ENCODE peak calls at places on chromosome 15, in four cellular contexts. E is WERI-Rb-1, G is fibroblast of mammary gland, U is fibroblast of pulmonary artery. V is an unnamed sample.

GRCh38 chr15:56772868-56773639 is 39.7 kb upstream of the ZNF280D start:
- DNase-seq in E (no peak), G (peak), U (peak), V (no peak)

GRCh38 chr15:98075441-98075840 is 114.9 kb downstream of the ARRDC4 start:
- DNase-seq in E (no peak), G (no peak), U (no peak), V (peak)

GRCh38 chr15:65595960-65596359 is 15.0 kb downstream of the INTS14 start:
- DNase-seq in E (peak), G (peak), U (peak), V (peak)

GRCh38 chr15:60523056-60523455 is 44.1 kb upstream of the ICE2 start:
- DNase-seq in E (no peak), G (peak), U (peak), V (peak)

GRCh38 chr15:31023841-31024240 is 32.4 kb upstream of the MTMR10 start:
- DNase-seq in E (no peak), G (peak), U (no peak), V (peak)

GRCh38 chr15:33215941-33216872 is 21.7 kb upstream of the FMN1 start:
- DNase-seq in E (peak), G (peak), U (peak), V (peak)

GRCh38 chr15:101386967-101387366 is 91.9 kb upstream of the SNRPA1 start:
- DNase-seq in E (no peak), G (no peak), U (no peak), V (no peak)

GRCh38 chr15:59200560-59200959 is 6.1 kb upstream of the LDHAL6B start:
- DNase-seq in E (no peak), G (peak), U (no peak), V (peak)

GRCh38 chr15:56243117-56243773 is 434 bp downstream of the RFX7 start:
- DNase-seq in E (peak), G (peak), U (peak), V (peak)

GRCh38 chr15:60918234-60918964 is 310.7 kb downstream of the RORA start:
- DNase-seq in E (no peak), G (no peak), U (no peak), V (peak)

GRCh38 chr15:55403531-55403930 is 4.6 kb downstream of the CCPG1 start:
- DNase-seq in E (no peak), G (peak), U (peak), V (no peak)

GRCh38 chr15:88208305-88208704 is 48.2 kb downstream of the NTRK3 start:
- DNase-seq in E (no peak), G (no peak), U (no peak), V (no peak)

GRCh38 chr15:88209111-88209510 is 47.4 kb downstream of the NTRK3 start:
- DNase-seq in E (no peak), G (no peak), U (no peak), V (no peak)

GRCh38 chr15:88204584-88204983 is 52.0 kb downstream of the NTRK3 start:
- DNase-seq in E (no peak), G (no peak), U (no peak), V (no peak)

GRCh38 chr15:88202231-88202630 is 54.3 kb downstream of the NTRK3 start:
- DNase-seq in E (no peak), G (no peak), U (no peak), V (no peak)

DNA sequence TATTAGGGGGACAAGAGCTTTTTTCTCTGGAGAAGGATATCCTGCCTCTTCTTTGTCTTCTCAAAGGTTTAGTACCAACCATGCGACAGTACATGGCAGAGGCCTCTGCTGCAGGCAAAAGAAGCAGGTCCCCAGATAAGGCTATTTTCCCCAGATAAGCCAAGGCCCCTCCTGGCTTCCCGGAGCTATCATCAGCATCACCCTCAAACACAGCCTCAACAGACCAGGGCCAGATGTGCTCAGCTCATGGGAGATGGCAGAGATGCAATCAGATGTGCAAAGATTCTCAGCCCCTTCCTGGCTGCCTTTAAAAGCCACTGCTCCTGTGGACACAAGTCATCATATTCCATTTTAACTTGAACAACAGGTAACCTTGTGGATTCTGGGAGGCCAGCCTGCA is 49.0 kb downstream of the NTRK3 start:
- DNase-seq in E (no peak), G (no peak), U (no peak), V (no peak)
- H3K4me3 ChIP-seq in E (no peak), G (no peak), U (no peak), V (no peak)

GRCh38 chr15:22969512-22969911 is 10.7 kb downstream of the CYFIP1 start:
- DNase-seq in E (no peak), G (no peak), U (no peak), V (no peak)

GRCh38 chr15:22966321-22967083 is 13.7 kb downstream of the CYFIP1 start:
- DNase-seq in E (no peak), G (no peak), U (no peak), V (no peak)

GRCh38 chr15:22963546-22964125 is 16.5 kb downstream of the CYFIP1 start:
- DNase-seq in E (no peak), G (peak), U (no peak), V (peak)

GRCh38 chr15:22968356-22968755 is 11.8 kb downstream of the CYFIP1 start:
- DNase-seq in E (no peak), G (peak), U (peak), V (peak)

DNA sequence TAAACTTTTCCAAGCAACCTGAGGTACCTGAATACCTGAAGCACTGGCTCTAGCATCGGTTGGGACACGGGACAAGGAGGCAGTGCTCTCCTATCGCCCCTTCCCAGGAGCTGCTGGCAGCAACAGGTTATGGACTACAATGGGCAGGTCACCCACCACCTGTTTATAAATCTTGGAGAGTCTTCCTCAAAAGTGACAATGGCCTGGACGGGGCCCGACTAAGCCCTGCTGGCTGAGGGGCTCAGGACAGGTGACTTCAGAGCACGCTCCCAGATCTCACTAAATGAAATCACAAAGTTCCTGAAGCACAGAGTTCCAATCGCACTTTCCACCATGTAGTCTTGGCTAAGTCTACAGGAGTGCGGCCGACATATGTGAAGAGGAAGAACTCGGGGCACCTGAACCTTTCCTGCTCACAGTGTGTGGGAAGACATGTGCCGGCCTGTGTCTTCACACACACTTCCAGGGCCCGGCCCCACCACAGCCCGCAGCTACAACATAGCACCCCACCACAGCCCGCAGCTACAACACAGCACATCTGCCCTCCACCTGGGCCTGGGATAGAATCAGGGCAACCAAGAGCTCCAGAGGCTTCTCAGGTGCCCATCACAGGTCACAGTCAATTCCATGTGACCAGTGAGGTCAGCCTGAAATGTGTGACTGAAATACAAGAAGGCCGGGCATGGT is 12.9 kb downstream of the CYFIP1 start:
- DNase-seq in E (no peak), G (no peak), U (no peak), V (no peak)
- TF ChIP-seq CTCF in E (no peak), G (no peak), U (no peak), V (no peak)

GRCh38 chr15:66951976-66952375 is 113.4 kb upstream of the SMAD3 start:
- DNase-seq in E (no peak), G (peak), U (no peak), V (no peak)

GRCh38 chr15:66951531-66951930 is 113.9 kb upstream of the SMAD3 start:
- DNase-seq in E (no peak), G (no peak), U (no peak), V (no peak)

GRCh38 chr15:66948294-66948693 is 117.1 kb upstream of the SMAD3 start:
- DNase-seq in E (no peak), G (peak), U (no peak), V (peak)

GRCh38 chr15:66947471-66947870 is 117.9 kb upstream of the SMAD3 start:
- DNase-seq in E (no peak), G (no peak), U (no peak), V (no peak)

GRCh38 chr15:66950114-66950513 is 115.3 kb upstream of the SMAD3 start:
- DNase-seq in E (no peak), G (no peak), U (no peak), V (no peak)
- H3K4me3 ChIP-seq in E (no peak), G (no peak), U (no peak), V (no peak)

GRCh38 chr15:86044981-86045380 is 34.7 kb upstream of the AGBL1 start:
- DNase-seq in E (peak), G (no peak), U (no peak), V (no peak)
- TF ChIP-seq CTCF in E (peak), G (no peak), U (no peak), V (no peak)

DNA sequence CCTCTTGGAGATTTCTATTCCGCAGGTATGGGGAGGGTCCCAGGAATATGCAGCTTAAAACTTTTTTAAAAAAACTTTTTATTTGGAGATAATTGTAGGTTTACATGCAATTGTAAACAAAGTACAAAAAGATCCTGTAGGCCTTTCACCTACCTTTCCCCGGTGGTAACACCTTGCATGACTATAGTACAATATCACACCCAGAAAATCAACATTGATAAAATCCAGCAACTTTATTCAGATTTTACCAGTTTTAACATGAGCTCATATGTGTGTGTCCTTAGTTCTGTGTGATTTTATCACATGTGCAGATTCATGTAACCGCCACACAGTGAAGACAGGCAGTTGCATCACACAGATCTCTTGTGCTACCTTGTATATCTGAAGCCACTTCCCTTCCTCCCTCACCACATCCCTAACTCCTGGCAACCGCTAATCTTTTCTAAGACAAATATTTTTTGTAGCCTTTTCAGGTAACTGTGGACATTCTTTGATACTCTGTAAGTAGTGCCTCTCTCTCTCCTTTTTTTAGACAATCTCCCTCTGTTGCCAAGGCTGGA is 183.5 kb upstream of the C2CD4B start:
- DNase-seq in E (no peak), G (no peak), U (no peak), V (no peak)
- H3K4me3 ChIP-seq in E (no peak), G (no peak), U (no peak), V (no peak)

GRCh38 chr15:73717206-73717605 is 33.0 kb downstream of the CD276 start:
- DNase-seq in E (no peak), G (no peak), U (no peak), V (no peak)

GRCh38 chr15:73715417-73715816 is 31.2 kb downstream of the CD276 start:
- DNase-seq in E (no peak), G (no peak), U (no peak), V (no peak)

GRCh38 chr15:73716417-73716816 is 32.2 kb downstream of the CD276 start:
- DNase-seq in E (no peak), G (no peak), U (no peak), V (no peak)

GRCh38 chr15:73714695-73715301 is 30.6 kb downstream of the CD276 start:
- DNase-seq in E (no peak), G (no peak), U (no peak), V (no peak)

GRCh38 chr15:73717802-73718201 is 33.6 kb downstream of the CD276 start:
- DNase-seq in E (no peak), G (no peak), U (no peak), V (no peak)
- TF ChIP-seq CTCF in E (peak), G (peak), U (no peak), V (no peak)

GRCh38 chr15:40932146-40932545 is 3.0 kb downstream of the DLL4 start:
- DNase-seq in E (no peak), G (no peak), U (no peak), V (no peak)

GRCh38 chr15:40933520-40933904 is 4.4 kb downstream of the DLL4 start:
- DNase-seq in E (no peak), G (no peak), U (no peak), V (no peak)

GRCh38 chr15:40936234-40936708 is 7.1 kb downstream of the DLL4 start:
- DNase-seq in E (no peak), G (no peak), U (no peak), V (no peak)

GRCh38 chr15:40932625-40933519 is 3.7 kb downstream of the DLL4 start:
- DNase-seq in E (no peak), G (no peak), U (no peak), V (no peak)

DNA sequence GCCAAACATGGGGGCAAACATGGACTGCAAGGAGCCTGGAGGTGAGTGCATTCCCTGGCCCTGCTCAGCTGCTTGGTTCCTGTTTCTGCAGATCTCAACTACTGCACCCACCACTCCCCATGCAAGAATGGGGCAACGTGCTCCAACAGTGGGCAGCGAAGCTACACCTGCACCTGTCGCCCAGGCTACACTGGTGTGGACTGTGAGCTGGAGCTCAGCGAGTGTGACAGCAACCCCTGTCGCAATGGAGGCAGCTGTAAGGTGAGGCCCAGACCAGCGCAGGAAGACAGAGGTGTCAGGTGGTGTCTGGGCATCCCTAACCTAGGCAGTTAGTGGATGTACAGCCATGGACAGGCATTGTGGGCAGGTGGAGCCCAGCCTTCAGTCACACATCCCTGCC is 5.3 kb downstream of the DLL4 start:
- DNase-seq in E (no peak), G (no peak), U (no peak), V (no peak)
- H3K4me3 ChIP-seq in E (no peak), G (no peak), U (no peak), V (no peak)

GRCh38 chr15:78301813-78302212 is 2.4 kb upstream of the SKIC8 start:
- DNase-seq in E (no peak), G (no peak), U (no peak), V (no peak)

GRCh38 chr15:78298983-78299301 is 467 bp downstream of the SKIC8 start:
- DNase-seq in E (no peak), G (peak), U (peak), V (peak)

GRCh38 chr15:78301326-78301725 is 1.9 kb upstream of the SKIC8 start:
- DNase-seq in E (no peak), G (no peak), U (no peak), V (no peak)

GRCh38 chr15:78302579-78302978 is 3.2 kb upstream of the SKIC8 start:
- DNase-seq in E (no peak), G (peak), U (peak), V (peak)

GRCh38 chr15:78299302-78300102 is at the start of gene SKIC8:
- DNase-seq in E (peak), G (peak), U (peak), V (peak)
- TF ChIP-seq CTCF in E (no peak), G (no peak), U (no peak), V (no peak)

DNA sequence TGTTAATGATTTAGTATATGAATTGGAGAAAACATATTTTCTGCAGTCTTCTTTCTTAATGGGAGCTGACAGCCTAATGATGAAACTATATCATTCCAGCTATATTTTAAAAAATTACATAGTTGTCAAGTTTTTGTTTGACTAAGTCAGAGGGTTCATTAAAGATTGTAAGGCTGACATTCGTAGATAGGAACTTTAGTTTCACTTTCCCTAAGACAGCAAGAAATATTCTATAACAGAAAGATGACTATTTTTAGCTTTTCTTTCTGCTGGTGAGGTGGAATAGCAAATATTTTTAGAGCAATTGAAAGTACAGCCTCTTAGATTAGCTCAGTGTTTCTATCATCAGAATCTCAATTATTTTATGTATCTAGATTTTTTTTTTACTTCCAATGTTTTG is 60.2 kb downstream of the PIAS1 start:
- DNase-seq in E (no peak), G (peak), U (peak), V (no peak)
- H3K4me3 ChIP-seq in E (no peak), G (peak), U (peak), V (peak)